ENCODE peak calls at places on chromosome 20, in four cellular contexts. N, P, D and Q are unnamed samples. For H3K36me3 and H3K9me3, the result is how much of the 10 kb centered on the place peaks cover.

GRCh38 chr20:45621593-45621992 is 7.9 kb upstream of the WFDC10A start:
- DNase-seq in D (no peak), N (no peak), P (no peak), Q (no peak)

GRCh38 chr20:57791178-57791945 is 81.5 kb upstream of the PMEPA1 start:
- DNase-seq in N (no peak), D (no peak), P (no peak), Q (no peak)

GRCh38 chr20:21511850-21512633 is 1.8 kb downstream of the NKX2-2 start:
- DNase-seq in P (no peak), D (no peak), N (no peak), Q (no peak)

GRCh38 chr20:47389867-47390347 is 33.4 kb upstream of the ZMYND8 start:
- DNase-seq in D (no peak), N (no peak), P (no peak), Q (no peak)

GRCh38 chr20:64102647-64103354 is 4.6 kb downstream of the NPBWR2 start:
- DNase-seq in P (peak), N (no peak), D (no peak), Q (no peak)

GRCh38 chr20:36167826-36168634 is 13.5 kb downstream of the EPB41L1 start:
- DNase-seq in P (no peak), D (no peak), N (no peak), Q (no peak)

GRCh38 chr20:35607003-35607735 is 8.5 kb upstream of the SPAG4 start:
- DNase-seq in N (no peak), D (no peak), P (no peak), Q (no peak)

GRCh38 chr20:36084897-36085617 is 69.5 kb upstream of the EPB41L1 start:
- DNase-seq in N (no peak), P (no peak), D (no peak), Q (no peak)

GRCh38 chr20:20561172-20561571 is 151.3 kb downstream of the RALGAPA2 start:
- DNase-seq in D (no peak), N (no peak), P (no peak), Q (no peak)

GRCh38 chr20:52493177-52493711 is 301.7 kb upstream of the ZFP64 start:
- DNase-seq in N (no peak), P (no peak), D (no peak), Q (no peak)

GRCh38 chr20:52179331-52180166 is 12.0 kb downstream of the ZFP64 start:
- DNase-seq in N (no peak), D (no peak), P (no peak), Q (no peak)

GRCh38 chr20:18388860-18389259 is 78.0 kb downstream of the DZANK1 start:
- DNase-seq in P (no peak), N (no peak), D (no peak), Q (no peak)

GRCh38 chr20:33650753-33651561 is 11.2 kb upstream of the C20orf144 start:
- DNase-seq in D (no peak), N (no peak), P (no peak), Q (no peak)

GRCh38 chr20:51540585-51540984 is 1.9 kb downstream of the NFATC2 start:
- DNase-seq in N (no peak), P (no peak), D (no peak), Q (no peak)

GRCh38 chr20:23441850-23442313 is 2.4 kb downstream of the CSTL1 start:
- DNase-seq in P (peak), N (peak), D (peak), Q (peak)

GRCh38 chr20:22722840-22723239 is 138.5 kb upstream of the FOXA2 start:
- DNase-seq in N (no peak), D (no peak), P (no peak), Q (no peak)

GRCh38 chr20:10537850-10538480 is 102.9 kb downstream of the SLX4IP start:
- DNase-seq in D (no peak), N (no peak), P (no peak), Q (no peak)

GRCh38 chr20:38420232-38421085 is 14.7 kb downstream of the SNHG17 start:
- DNase-seq in N (no peak), P (no peak), D (no peak), Q (no peak)

GRCh38 chr20:34644345-34644744 is 32.5 kb downstream of the PIGU start:
- DNase-seq in P (no peak), D (no peak), N (no peak), Q (no peak)

GRCh38 chr20:48538058-48538825 is 289.6 kb downstream of the PREX1 start:
- DNase-seq in D (no peak), N (no peak), P (peak), Q (peak)

GRCh38 chr20:38811769-38812168 is 6.3 kb downstream of the PPP1R16B start:
- DNase-seq in D (no peak), N (no peak), P (no peak), Q (no peak)

GRCh38 chr20:6006603-6006949 is 47.3 kb downstream of the LRRN4 start:
- DNase-seq in N (no peak), D (no peak), P (no peak), Q (no peak)

GRCh38 chr20:7712661-7713060 is 227.6 kb downstream of the HAO1 start:
- DNase-seq in N (no peak), P (no peak), D (no peak), Q (no peak)

GRCh38 chr20:36483919-36484808 is 57.2 kb upstream of the MYL9 start:
- DNase-seq in P (no peak), N (no peak), D (no peak), Q (no peak)

GRCh38 chr20:63594043-63594561 is 20.1 kb upstream of the HELZ2 start:
- DNase-seq in N (no peak), D (no peak), P (no peak), Q (no peak)

GRCh38 chr20:1505871-1506270 is 14.7 kb upstream of the SIRPB2 start:
- DNase-seq in P (no peak), D (no peak), N (no peak), Q (no peak)

GRCh38 chr20:7693761-7694160 is 246.5 kb downstream of the HAO1 start:
- DNase-seq in P (no peak), D (no peak), N (no peak), Q (no peak)

GRCh38 chr20:35776513-35777101 is 4.8 kb downstream of the PHF20 start:
- DNase-seq in D (no peak), N (peak), P (peak), Q (no peak)

GRCh38 chr20:17558154-17558940 is 11.5 kb upstream of the DSTN start:
- DNase-seq in P (no peak), D (no peak), N (peak), Q (peak)

GRCh38 chr20:47799116-47799715 is 13.9 kb upstream of the SULF2 start:
- DNase-seq in D (no peak), P (no peak), N (no peak), Q (no peak)

GRCh38 chr20:50992733-50993457 is 30.0 kb downstream of the KCNG1 start:
- DNase-seq in N (no peak), P (peak), D (no peak), Q (no peak)

GRCh38 chr20:35617397-35618031 is 1.9 kb downstream of the SPAG4 start:
- DNase-seq in D (peak), P (peak), N (peak), Q (peak)

GRCh38 chr20:63508072-63508768 is 9.3 kb upstream of the EEF1A2 start:
- DNase-seq in N (no peak), D (no peak), P (no peak), Q (no peak)

GRCh38 chr20:60261323-60261722 is 303.1 kb downstream of the CDH26 start:
- DNase-seq in N (no peak), P (no peak), D (no peak), Q (no peak)

GRCh38 chr20:37469531-37469930 is 51.5 kb upstream of the NNAT start:
- DNase-seq in D (no peak), P (no peak), N (no peak), Q (no peak)

GRCh38 chr20:10761232-10761631 is 87.4 kb upstream of the JAG1 start:
- DNase-seq in N (no peak), P (no peak), D (no peak), Q (no peak)

GRCh38 chr20:396619-397431 is 11.3 kb upstream of the RBCK1 start:
- DNase-seq in N (no peak), D (no peak), P (no peak), Q (no peak)

GRCh38 chr20:3276400-3277015 is 37.5 kb upstream of the SLC4A11 start:
- DNase-seq in P (no peak), N (no peak), D (no peak), Q (no peak)
- H3K36me3 ChIP-seq in P (under half), N (under half), D (under half), Q (under half)

GRCh38 chr20:32355417-32355841 is 2.7 kb upstream of the ASXL1 start:
- DNase-seq in N (no peak), P (no peak), D (no peak), Q (no peak)
- H3K27ac ChIP-seq in N (no peak), P (no peak), D (no peak), Q (no peak)

GRCh38 chr20:31570735-31571617 is 34.1 kb upstream of the ID1 start:
- DNase-seq in N (no peak), P (no peak), D (no peak), Q (no peak)

GRCh38 chr20:31568773-31569162 is 36.3 kb upstream of the ID1 start:
- DNase-seq in N (no peak), P (no peak), D (no peak), Q (no peak)

GRCh38 chr20:31570021-31570463 is 35.0 kb upstream of the ID1 start:
- DNase-seq in D (no peak), N (no peak), P (no peak), Q (no peak)

GRCh38 chr20:31568041-31568731 is 36.9 kb upstream of the ID1 start:
- DNase-seq in D (no peak), P (no peak), N (no peak), Q (no peak)

DNA sequence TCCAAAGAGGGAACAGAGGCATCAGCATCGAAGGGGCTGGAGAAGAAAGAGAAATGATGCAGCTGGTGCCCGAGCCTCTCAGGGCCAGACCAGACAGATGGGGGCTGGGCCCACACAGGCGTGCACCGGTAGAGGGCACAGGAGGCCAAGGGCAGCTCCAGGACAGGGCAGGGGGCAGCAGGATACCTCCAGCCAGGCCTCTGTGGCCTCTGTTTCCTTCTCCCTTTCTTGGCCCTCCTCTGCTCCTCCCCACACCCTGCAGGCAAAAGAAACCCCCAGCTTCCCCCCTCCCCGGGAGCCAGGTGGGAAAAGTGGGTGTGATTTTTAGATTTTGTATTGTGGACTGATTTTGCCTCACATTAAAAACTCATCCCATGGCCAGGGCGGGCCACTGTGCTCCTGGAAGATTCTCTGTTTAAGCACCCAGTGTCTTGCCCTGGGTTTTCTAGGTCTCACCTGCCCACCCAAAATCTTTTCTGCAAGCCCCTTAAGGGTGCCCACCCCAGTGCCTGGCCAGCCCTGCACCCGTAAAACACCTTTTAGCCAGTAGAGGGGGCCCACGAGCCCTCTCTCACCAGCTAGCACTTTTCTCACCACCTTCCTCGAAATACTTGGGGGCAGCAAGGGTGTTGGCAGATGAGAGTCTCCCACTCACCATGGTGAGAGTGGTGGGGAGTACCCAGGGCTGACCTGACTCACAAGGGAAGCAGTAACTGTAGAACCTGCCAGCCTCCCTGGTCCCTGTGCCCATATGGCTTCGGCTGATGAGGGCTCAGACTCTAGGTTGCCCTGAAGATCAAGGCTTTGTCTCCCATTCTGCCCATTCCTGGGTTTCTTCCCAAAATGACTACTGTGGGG is 35.7 kb upstream of the ID1 start:
- DNase-seq in N (peak), D (peak), P (peak), Q (peak)
- H3K9me3 ChIP-seq in N (under half), D (under half), P (under half), Q (under half)

GRCh38 chr20:25282034-25282781 is 34.3 kb downstream of the PYGB start:
- DNase-seq in P (no peak), N (peak), D (no peak), Q (no peak)
- H3K36me3 ChIP-seq in P (under half), N (under half), D (under half), Q (half or more)

GRCh38 chr20:49833483-49833882 is 20.9 kb downstream of the SLC9A8 start:
- DNase-seq in D (no peak), P (no peak), N (no peak), Q (no peak)

GRCh38 chr20:49832632-49833327 is 20.2 kb downstream of the SLC9A8 start:
- DNase-seq in P (peak), D (no peak), N (peak), Q (no peak)

GRCh38 chr20:49835031-49835430 is 22.4 kb downstream of the SLC9A8 start:
- DNase-seq in P (no peak), D (no peak), N (no peak), Q (no peak)

GRCh38 chr20:49831022-49831769 is 18.6 kb downstream of the SLC9A8 start:
- DNase-seq in D (no peak), P (peak), N (no peak), Q (no peak)

DNA sequence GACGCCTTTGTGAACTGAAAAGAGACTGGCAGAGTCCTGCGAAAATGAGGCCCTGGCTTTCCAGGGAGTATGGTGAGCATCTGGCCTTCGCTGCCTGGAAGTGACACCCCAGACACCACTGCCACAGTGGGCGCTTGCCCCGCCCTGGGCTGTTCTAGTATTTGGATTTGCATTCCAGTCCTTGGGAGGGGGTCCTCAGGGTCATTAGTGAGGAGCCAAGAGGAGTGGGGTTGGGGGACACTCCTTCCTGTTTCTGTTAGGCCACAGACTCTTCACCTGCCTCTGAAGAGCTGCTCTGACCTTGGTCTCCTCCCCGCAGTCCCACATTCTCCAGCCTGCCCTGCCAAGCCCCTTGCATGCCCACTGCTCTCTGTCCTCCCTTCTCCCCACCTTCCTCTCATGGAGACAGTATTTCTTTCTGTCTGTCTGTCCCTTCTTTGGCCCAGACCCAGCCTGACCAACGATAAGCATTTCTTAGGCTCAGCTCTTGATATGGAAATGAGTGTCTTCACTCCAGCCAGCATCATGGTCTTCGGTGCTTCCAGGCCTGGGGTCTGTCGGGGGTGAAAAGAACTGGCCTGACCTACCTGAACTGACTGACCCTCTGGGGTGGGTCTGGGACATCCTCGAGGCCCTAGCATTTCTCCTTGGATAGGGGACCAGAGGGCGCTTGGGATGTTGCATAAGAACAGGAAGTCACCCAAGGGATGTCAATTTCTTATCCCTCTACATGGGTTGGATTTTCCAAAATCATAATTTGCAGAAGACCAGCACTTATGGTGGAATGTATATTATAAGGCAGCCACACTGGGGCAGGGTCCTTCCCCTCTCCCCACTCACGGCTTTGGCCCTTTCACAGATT is 19.4 kb downstream of the SLC9A8 start:
- DNase-seq in P (peak), D (no peak), N (no peak), Q (no peak)
- H3K27ac ChIP-seq in P (peak), D (no peak), N (no peak), Q (peak)

GRCh38 chr20:3801299-3801698 is 5.2 kb downstream of the CDC25B start:
- DNase-seq in N (no peak), P (no peak), D (no peak), Q (no peak)

GRCh38 chr20:3801846-3802245 is 5.7 kb downstream of the CDC25B start:
- DNase-seq in D (no peak), N (no peak), P (no peak), Q (no peak)

GRCh38 chr20:3803289-3803688 is 7.2 kb downstream of the CDC25B start:
- DNase-seq in D (no peak), N (no peak), P (no peak), Q (no peak)

GRCh38 chr20:3803854-3804253 is 7.7 kb downstream of the CDC25B start:
- DNase-seq in N (no peak), P (no peak), D (no peak), Q (no peak)

DNA sequence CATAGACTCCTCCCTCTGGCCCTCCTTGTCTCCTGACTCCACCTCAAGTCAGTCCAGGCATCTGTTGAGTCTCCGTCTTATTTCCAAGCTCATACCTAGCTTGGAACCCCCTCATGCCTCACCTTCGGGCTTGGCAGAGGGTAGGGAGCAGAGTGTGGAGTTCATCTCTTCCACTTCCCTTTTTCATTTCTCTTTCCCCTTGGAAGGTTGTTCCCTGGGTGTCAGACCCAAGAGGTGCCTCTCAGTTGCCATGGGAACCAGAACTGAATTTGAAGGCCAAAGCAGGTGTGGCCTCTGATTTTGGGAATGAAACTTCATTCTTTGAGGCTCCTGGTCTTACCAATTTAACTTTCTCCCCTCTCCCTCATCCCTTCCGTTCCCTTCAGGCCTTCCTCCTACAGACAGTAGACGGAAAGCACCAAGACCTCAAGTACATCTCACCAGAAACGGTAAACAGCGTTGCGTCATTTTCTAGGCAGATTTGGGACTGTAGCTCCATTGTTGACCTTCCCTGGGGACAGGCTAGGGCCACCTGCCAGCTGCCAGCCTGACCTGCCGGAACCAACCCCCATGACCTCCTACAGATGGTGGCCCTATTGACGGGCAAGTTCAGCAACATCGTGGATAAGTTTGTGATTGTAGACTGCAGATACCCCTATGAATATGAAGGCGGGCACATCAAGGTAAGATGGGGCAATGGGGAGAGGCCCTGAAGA is 6.6 kb downstream of the CDC25B start:
- DNase-seq in N (no peak), D (no peak), P (no peak), Q (no peak)
- H3K9me3 ChIP-seq in N (under half), D (under half), P (under half), Q (under half)